ENCODE peak calls at places on chromosomes 12 and 14, in four cellular contexts. Z, N, P and J are unnamed samples. For H3K4me1 and H4K20me1, the result is how much of the 10 kb centered on the place peaks cover.

GRCh38 chr14:38103542-38104225 is 104.0 kb upstream of the SSTR1 start:
- DNase-seq in Z (no peak), N (no peak), P (no peak), J (no peak)

GRCh38 chr12:111842556-111843396 is 748 bp downstream of the MAPKAPK5 start:
- DNase-seq in P (peak), Z (peak), N (no peak), J (peak)

GRCh38 chr12:75528692-75529091 is 17.3 kb upstream of the KRR1 start:
- DNase-seq in N (no peak), Z (no peak), P (no peak), J (no peak)

GRCh38 chr14:50003213-50004021 is 110.5 kb downstream of the ARF6 start:
- DNase-seq in P (peak), N (peak), Z (peak), J (peak)

GRCh38 chr12:129028824-129029223 is 175.5 kb downstream of the GLT1D1 start:
- DNase-seq in N (no peak), P (no peak), Z (no peak), J (no peak)

GRCh38 chr14:59055439-59056045 is 132.9 kb upstream of the DAAM1 start:
- DNase-seq in N (peak), P (peak), Z (peak), J (peak)

GRCh38 chr14:71382315-71382714 is 475.1 kb downstream of the PCNX1 start:
- DNase-seq in Z (no peak), P (no peak), N (no peak), J (no peak)

GRCh38 chr12:79373896-79374499 is 316.8 kb downstream of the PAWR start:
- DNase-seq in Z (peak), P (peak), N (peak), J (peak)

GRCh38 chr12:63917864-63918742 is 73.6 kb downstream of the SRGAP1 start:
- DNase-seq in Z (peak), P (no peak), N (no peak), J (no peak)

GRCh38 chr14:57709909-57710308 is 156.0 kb downstream of the SLC35F4 start:
- DNase-seq in P (no peak), N (no peak), Z (no peak), J (no peak)

GRCh38 chr14:96304956-96305355 is 48.9 kb downstream of the BDKRB1 start:
- DNase-seq in N (no peak), P (no peak), Z (no peak), J (peak)
- H3K27ac ChIP-seq in N (peak), P (no peak), Z (no peak), J (no peak)

GRCh38 chr12:70002097-70002911 is 177.3 kb downstream of the MYRFL start:
- DNase-seq in P (no peak), Z (no peak), N (no peak), J (no peak)

GRCh38 chr12:70005864-70006618 is 181.0 kb downstream of the MYRFL start:
- DNase-seq in N (no peak), Z (no peak), P (peak), J (no peak)

GRCh38 chr12:70006619-70006973 is 181.6 kb downstream of the MYRFL start:
- DNase-seq in N (no peak), Z (no peak), P (no peak), J (no peak)

GRCh38 chr12:69999561-69999960 is 174.5 kb downstream of the MYRFL start:
- DNase-seq in P (peak), N (no peak), Z (no peak), J (no peak)

GRCh38 chr12:70002912-70003255 is 177.9 kb downstream of the MYRFL start:
- DNase-seq in Z (no peak), N (no peak), P (no peak), J (no peak)
- H3K4me1 ChIP-seq in Z (under half), N (under half), P (under half), J (under half)

GRCh38 chr12:70247653-70248199 is 4.5 kb downstream of the CNOT2 start:
- DNase-seq in Z (peak), N (no peak), P (no peak), J (no peak)
- H4K20me1 ChIP-seq in Z (under half), N (half or more), P (under half), J (half or more)

GRCh38 chr14:100081997-100082625 is 16.9 kb downstream of the EVL start:
- DNase-seq in N (no peak), P (no peak), Z (no peak), J (no peak)

GRCh38 chr14:100080206-100080605 is 15.0 kb downstream of the EVL start:
- DNase-seq in N (no peak), P (no peak), Z (no peak), J (no peak)

GRCh38 chr14:100083706-100084105 is 18.5 kb downstream of the EVL start:
- DNase-seq in N (no peak), Z (no peak), P (no peak), J (no peak)

GRCh38 chr14:100084591-100084990 is 19.4 kb downstream of the EVL start:
- DNase-seq in N (no peak), Z (no peak), P (no peak), J (no peak)

GRCh38 chr14:100082723-100083122 is 17.5 kb downstream of the EVL start:
- DNase-seq in P (no peak), N (no peak), Z (no peak), J (no peak)
- H3K27ac ChIP-seq in P (no peak), N (no peak), Z (no peak), J (no peak)